ENCODE peak calls at places on chromosomes 12 and 14, in five cellular contexts. One of them, this sample, is unnamed.

GRCh38 chr14:69855180-69855817 is 23.9 kb upstream of the SMOC1 start:
- DNase-seq in T-helper 2 cell: no peak
- DNase-seq in RWPE1: no peak
- DNase-seq in mucosa of gallbladder: no peak
- DNase-seq in activated T-helper 9 cell treated with anti-CD3 and anti-CD28 coated beads, Interleukin-2, amount 50 U/mL, for 16 hours: no peak
- DNase-seq in this sample: no peak

GRCh38 chr12:120249266-120249874 is 16.2 kb downstream of the PXN start:
- DNase-seq in T-helper 2 cell: no peak
- DNase-seq in RWPE1: no peak
- DNase-seq in mucosa of gallbladder: no peak
- DNase-seq in activated T-helper 9 cell treated with anti-CD3 and anti-CD28 coated beads, Interleukin-2, amount 50 U/mL, for 16 hours: no peak
- DNase-seq in this sample: no peak

GRCh38 chr12:23930599-23930998 is 18.9 kb downstream of the SOX5 start:
- DNase-seq in T-helper 2 cell: no peak
- DNase-seq in RWPE1: no peak
- DNase-seq in mucosa of gallbladder: no peak
- DNase-seq in activated T-helper 9 cell treated with anti-CD3 and anti-CD28 coated beads, Interleukin-2, amount 50 U/mL, for 16 hours: no peak
- DNase-seq in this sample: no peak

GRCh38 chr12:120497524-120498150 is 1.7 kb downstream of the DYNLL1 start:
- DNase-seq in T-helper 2 cell: no peak
- DNase-seq in RWPE1: no peak
- DNase-seq in mucosa of gallbladder: no peak
- DNase-seq in activated T-helper 9 cell treated with anti-CD3 and anti-CD28 coated beads, Interleukin-2, amount 50 U/mL, for 16 hours: no peak
- DNase-seq in this sample: no peak

GRCh38 chr12:92297932-92298681 is 152.5 kb upstream of the BTG1 start:
- DNase-seq in T-helper 2 cell: no peak
- DNase-seq in RWPE1: no peak
- DNase-seq in mucosa of gallbladder: peak
- DNase-seq in activated T-helper 9 cell treated with anti-CD3 and anti-CD28 coated beads, Interleukin-2, amount 50 U/mL, for 16 hours: no peak
- DNase-seq in this sample: no peak

GRCh38 chr14:22070119-22070982 is 396.7 kb upstream of the OR4E1 start:
- DNase-seq in T-helper 2 cell: peak
- DNase-seq in RWPE1: peak
- DNase-seq in mucosa of gallbladder: no peak
- DNase-seq in activated T-helper 9 cell treated with anti-CD3 and anti-CD28 coated beads, Interleukin-2, amount 50 U/mL, for 16 hours: peak
- DNase-seq in this sample: no peak

GRCh38 chr14:99327050-99327449 is 55.1 kb upstream of the BCL11B start:
- DNase-seq in T-helper 2 cell: no peak
- DNase-seq in RWPE1: no peak
- DNase-seq in mucosa of gallbladder: no peak
- DNase-seq in activated T-helper 9 cell treated with anti-CD3 and anti-CD28 coated beads, Interleukin-2, amount 50 U/mL, for 16 hours: no peak
- DNase-seq in this sample: no peak

GRCh38 chr12:13864081-13864673 is 117.2 kb downstream of the GRIN2B start:
- DNase-seq in T-helper 2 cell: peak
- DNase-seq in RWPE1: peak
- DNase-seq in mucosa of gallbladder: peak
- DNase-seq in activated T-helper 9 cell treated with anti-CD3 and anti-CD28 coated beads, Interleukin-2, amount 50 U/mL, for 16 hours: no peak
- DNase-seq in this sample: peak

GRCh38 chr12:52074006-52074405 is 4.2 kb downstream of the ATG101 start:
- DNase-seq in T-helper 2 cell: no peak
- DNase-seq in RWPE1: no peak
- DNase-seq in mucosa of gallbladder: peak
- DNase-seq in activated T-helper 9 cell treated with anti-CD3 and anti-CD28 coated beads, Interleukin-2, amount 50 U/mL, for 16 hours: no peak
- DNase-seq in this sample: no peak

GRCh38 chr12:94875525-94875924 is 128.0 kb downstream of the NDUFA12 start:
- DNase-seq in T-helper 2 cell: no peak
- DNase-seq in RWPE1: peak
- DNase-seq in mucosa of gallbladder: no peak
- DNase-seq in activated T-helper 9 cell treated with anti-CD3 and anti-CD28 coated beads, Interleukin-2, amount 50 U/mL, for 16 hours: no peak
- DNase-seq in this sample: peak

GRCh38 chr12:125533434-125534029 is 468.3 kb downstream of the AACS start:
- DNase-seq in T-helper 2 cell: no peak
- DNase-seq in RWPE1: peak
- DNase-seq in mucosa of gallbladder: no peak
- DNase-seq in activated T-helper 9 cell treated with anti-CD3 and anti-CD28 coated beads, Interleukin-2, amount 50 U/mL, for 16 hours: no peak
- DNase-seq in this sample: no peak

GRCh38 chr12:25594376-25594775 is 41.3 kb upstream of the LMNTD1 start:
- DNase-seq in T-helper 2 cell: no peak
- DNase-seq in RWPE1: no peak
- DNase-seq in mucosa of gallbladder: no peak
- DNase-seq in activated T-helper 9 cell treated with anti-CD3 and anti-CD28 coated beads, Interleukin-2, amount 50 U/mL, for 16 hours: no peak
- DNase-seq in this sample: no peak

GRCh38 chr14:55807059-55807499 is 227.1 kb downstream of the KTN1 start:
- DNase-seq in T-helper 2 cell: no peak
- DNase-seq in RWPE1: peak
- DNase-seq in mucosa of gallbladder: peak
- DNase-seq in activated T-helper 9 cell treated with anti-CD3 and anti-CD28 coated beads, Interleukin-2, amount 50 U/mL, for 16 hours: peak
- DNase-seq in this sample: peak

GRCh38 chr12:3364661-3365264 is 126.2 kb upstream of the PRMT8 start:
- DNase-seq in T-helper 2 cell: no peak
- DNase-seq in RWPE1: no peak
- DNase-seq in mucosa of gallbladder: no peak
- DNase-seq in activated T-helper 9 cell treated with anti-CD3 and anti-CD28 coated beads, Interleukin-2, amount 50 U/mL, for 16 hours: no peak
- DNase-seq in this sample: no peak

GRCh38 chr14:24279301-24280186 is 8.1 kb upstream of the RABGGTA start:
- DNase-seq in T-helper 2 cell: no peak
- DNase-seq in RWPE1: no peak
- DNase-seq in mucosa of gallbladder: no peak
- DNase-seq in activated T-helper 9 cell treated with anti-CD3 and anti-CD28 coated beads, Interleukin-2, amount 50 U/mL, for 16 hours: peak
- DNase-seq in this sample: peak

GRCh38 chr12:106642991-106643390 is 60.2 kb downstream of the RFX4 start:
- DNase-seq in T-helper 2 cell: no peak
- DNase-seq in RWPE1: no peak
- DNase-seq in mucosa of gallbladder: no peak
- DNase-seq in activated T-helper 9 cell treated with anti-CD3 and anti-CD28 coated beads, Interleukin-2, amount 50 U/mL, for 16 hours: no peak
- DNase-seq in this sample: no peak

GRCh38 chr12:27965966-27966365 is 6.6 kb downstream of the PTHLH start:
- DNase-seq in T-helper 2 cell: no peak
- DNase-seq in RWPE1: no peak
- DNase-seq in mucosa of gallbladder: no peak
- DNase-seq in activated T-helper 9 cell treated with anti-CD3 and anti-CD28 coated beads, Interleukin-2, amount 50 U/mL, for 16 hours: no peak
- DNase-seq in this sample: no peak

GRCh38 chr14:21059842-21060589 is 2.4 kb downstream of the RNASE8 start:
- DNase-seq in T-helper 2 cell: no peak
- DNase-seq in RWPE1: no peak
- DNase-seq in mucosa of gallbladder: no peak
- DNase-seq in activated T-helper 9 cell treated with anti-CD3 and anti-CD28 coated beads, Interleukin-2, amount 50 U/mL, for 16 hours: no peak
- DNase-seq in this sample: no peak

GRCh38 chr12:111248981-111249380 is 119.9 kb downstream of the PHETA1 start:
- DNase-seq in T-helper 2 cell: no peak
- DNase-seq in RWPE1: peak
- DNase-seq in mucosa of gallbladder: no peak
- DNase-seq in activated T-helper 9 cell treated with anti-CD3 and anti-CD28 coated beads, Interleukin-2, amount 50 U/mL, for 16 hours: no peak
- DNase-seq in this sample: no peak

GRCh38 chr12:96516472-96517417 is 27.4 kb downstream of the CFAP54 start:
- DNase-seq in T-helper 2 cell: peak
- DNase-seq in RWPE1: peak
- DNase-seq in mucosa of gallbladder: peak
- DNase-seq in activated T-helper 9 cell treated with anti-CD3 and anti-CD28 coated beads, Interleukin-2, amount 50 U/mL, for 16 hours: peak
- DNase-seq in this sample: peak

This sample was measured in epithelial cell of prostate.